ENCODE peak calls at places on chromosomes 7 and 10, in four cellular contexts. S is HL-60, D is GM12878, Z is K562. W is an unnamed sample.

GRCh38 chr10:93915603-93916002 is 21.8 kb downstream of the SLC35G1 start:
- DNase-seq in D (no peak), Z (no peak), S (no peak), W (no peak)

GRCh38 chr7:68800316-68800715 is 798.0 kb upstream of the AUTS2 start:
- DNase-seq in Z (no peak), S (no peak), D (no peak), W (no peak)

GRCh38 chr10:47330804-47331203 is 8.6 kb downstream of the GDF2 start:
- DNase-seq in S (no peak), Z (no peak), D (no peak), W (no peak)

GRCh38 chr10:30537586-30537985 is 92.0 kb downstream of the LYZL2 start:
- DNase-seq in D (no peak), Z (no peak), S (no peak), W (no peak)

GRCh38 chr10:22927661-22928403 is at the start of gene ARMC3:
- DNase-seq in D (no peak), Z (peak), S (peak), W (peak)

GRCh38 chr10:122560279-122560804 is at the start of gene DMBT1:
- DNase-seq in S (no peak), Z (no peak), D (no peak), W (no peak)

GRCh38 chr10:46234026-46234425 is 52.8 kb upstream of the ANTXRL start:
- DNase-seq in S (no peak), D (no peak), Z (no peak), W (no peak)

GRCh38 chr10:95728535-95728934 is 27.4 kb upstream of the ENTPD1 start:
- DNase-seq in D (no peak), Z (no peak), S (peak), W (no peak)

GRCh38 chr10:79103585-79103984 is 34.8 kb downstream of the ZMIZ1 start:
- DNase-seq in Z (no peak), S (no peak), D (no peak), W (no peak)

GRCh38 chr7:27146491-27147210 is 923 bp downstream of the HOXA6 start:
- DNase-seq in S (no peak), D (no peak), Z (no peak), W (no peak)

GRCh38 chr7:112079671-112080070 is 126.5 kb downstream of the DOCK4 start:
- DNase-seq in Z (no peak), D (no peak), S (no peak), W (no peak)

GRCh38 chr7:152523916-152524315 is 88.1 kb upstream of the KMT2C start:
- DNase-seq in S (no peak), Z (no peak), D (no peak), W (no peak)

GRCh38 chr10:102604379-102604960 is 39.8 kb upstream of the TRIM8 start:
- DNase-seq in S (no peak), D (no peak), Z (no peak), W (no peak)

GRCh38 chr10:57657164-57657765 is 610.4 kb downstream of the IPMK start:
- DNase-seq in Z (peak), S (peak), D (no peak), W (no peak)

GRCh38 chr10:109912335-109913282 is 10.7 kb downstream of the XPNPEP1 start:
- DNase-seq in D (peak), S (no peak), Z (no peak), W (no peak)

GRCh38 chr7:56062382-56062781 is 1.7 kb upstream of the SUMF2 start:
- DNase-seq in Z (no peak), D (no peak), S (no peak), W (no peak)

GRCh38 chr7:41637051-41637450 is 65.8 kb downstream of the INHBA start:
- DNase-seq in Z (no peak), D (no peak), S (no peak), W (no peak)

GRCh38 chr10:17365402-17365801 is 89.0 kb downstream of the ST8SIA6 start:
- DNase-seq in D (no peak), S (no peak), Z (no peak), W (no peak)

GRCh38 chr7:117559391-117559790 is 79.6 kb downstream of the CFTR start:
- DNase-seq in D (no peak), S (no peak), Z (no peak), W (no peak)

GRCh38 chr7:92705831-92706230 is 115.6 kb upstream of the FAM133B start:
- DNase-seq in S (no peak), Z (no peak), D (no peak), W (no peak)

GRCh38 chr7:7292608-7293007 is 110.3 kb downstream of the C1GALT1 start:
- DNase-seq in D (no peak), S (no peak), Z (no peak), W (no peak)

GRCh38 chr7:47423196-47423595 is 158.7 kb downstream of the TNS3 start:
- DNase-seq in S (no peak), D (no peak), Z (no peak), W (no peak)

GRCh38 chr10:6649903-6650302 is 69.8 kb upstream of the PRKCQ start:
- DNase-seq in Z (no peak), D (no peak), S (no peak), W (no peak)

GRCh38 chr10:61023053-61023452 is 79.1 kb upstream of the RHOBTB1 start:
- DNase-seq in Z (no peak), D (no peak), S (no peak), W (no peak)

GRCh38 chr7:101870361-101871062 is 53.1 kb downstream of the CUX1 start:
- DNase-seq in D (no peak), S (no peak), Z (peak), W (no peak)

GRCh38 chr7:106986450-106986977 is 58.0 kb upstream of the PRKAR2B start:
- DNase-seq in D (no peak), S (no peak), Z (peak), W (no peak)

GRCh38 chr10:17479015-17479615 is 24.7 kb upstream of the ST8SIA6 start:
- DNase-seq in S (no peak), D (no peak), Z (no peak), W (no peak)

GRCh38 chr7:124155400-124156022 is 122.6 kb upstream of the TMEM229A start:
- DNase-seq in Z (no peak), S (no peak), D (no peak), W (no peak)

GRCh38 chr7:123355576-123356195 is 155.9 kb upstream of the SLC13A1 start:
- DNase-seq in Z (no peak), D (no peak), S (no peak), W (no peak)

GRCh38 chr10:74953214-74953613 is 126.8 kb downstream of the KAT6B start:
- DNase-seq in Z (no peak), D (no peak), S (no peak), W (no peak)

GRCh38 chr7:47557317-47557985 is 24.5 kb downstream of the TNS3 start:
- DNase-seq in Z (no peak), D (no peak), S (no peak), W (no peak)

GRCh38 chr7:16178069-16178468 is 243.3 kb downstream of the CRPPA start:
- DNase-seq in S (no peak), D (no peak), Z (no peak), W (no peak)

GRCh38 chr7:33981686-33982424 is 76.5 kb downstream of the BMPER start:
- DNase-seq in D (no peak), S (no peak), Z (no peak), W (no peak)

GRCh38 chr7:113197274-113197673 is 78.9 kb upstream of the SMIM30 start:
- DNase-seq in Z (no peak), D (no peak), S (no peak), W (no peak)

GRCh38 chr10:71085689-71086438 is 126.5 kb upstream of the UNC5B start:
- DNase-seq in Z (no peak), D (no peak), S (no peak), W (no peak)

GRCh38 chr10:88926484-88927249 is 25.9 kb downstream of the ACTA2 start:
- DNase-seq in S (peak), D (no peak), Z (no peak), W (no peak)

GRCh38 chr7:28623863-28624262 is 211.5 kb downstream of the CREB5 start:
- DNase-seq in Z (no peak), S (no peak), D (no peak), W (no peak)

DNA sequence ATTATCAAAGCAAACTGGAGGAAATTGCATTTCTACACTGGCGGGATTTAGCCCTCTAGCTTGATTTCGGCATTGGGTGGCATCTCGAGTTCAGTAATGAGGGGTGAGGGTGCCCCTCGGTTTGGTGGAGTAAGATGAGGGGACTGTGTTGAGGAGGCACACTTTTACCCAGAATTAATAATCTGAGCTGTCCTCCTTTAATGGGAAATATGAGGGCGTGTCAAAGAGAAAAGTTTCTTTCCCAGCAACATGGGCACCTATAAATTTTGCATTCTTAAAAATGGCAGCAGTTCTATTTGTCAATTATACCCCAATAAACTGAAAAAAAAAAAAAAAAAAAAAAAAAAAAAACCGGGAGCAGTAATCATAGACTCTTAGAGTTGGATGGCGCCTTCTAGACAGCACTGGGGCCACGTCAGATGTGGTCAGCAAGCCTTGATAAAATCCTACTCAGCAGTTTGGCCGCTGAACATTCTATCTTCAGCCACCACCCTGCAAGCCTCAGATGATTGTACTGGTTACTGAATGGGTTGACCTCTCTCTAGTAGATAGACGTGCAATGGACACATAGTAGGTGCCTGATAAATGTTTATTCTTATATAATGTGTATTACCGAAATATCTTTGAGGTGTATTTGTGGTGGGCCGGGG is 931 bp downstream of the PAPSS2 start:
- DNase-seq in D (no peak), S (no peak), Z (peak), W (no peak)
- TF ChIP-seq SPI1 in D (no peak), S (no peak), Z (no peak), W (no peak)

GRCh38 chr10:77074104-77074638 is 563.4 kb downstream of the KCNMA1 start:
- DNase-seq in Z (no peak), D (no peak), S (no peak), W (no peak)
- TF ChIP-seq POLR2AphosphoS5 in Z (no peak), D (no peak), S (no peak), W (no peak)

GRCh38 chr7:11527707-11528106 is 304.3 kb downstream of the THSD7A start:
- DNase-seq in D (no peak), S (no peak), Z (no peak), W (no peak)

GRCh38 chr7:11529382-11529781 is 302.6 kb downstream of the THSD7A start:
- DNase-seq in Z (no peak), D (no peak), S (no peak), W (no peak)

GRCh38 chr7:11538751-11539299 is 293.2 kb downstream of the THSD7A start:
- DNase-seq in Z (no peak), S (no peak), D (no peak), W (no peak)

GRCh38 chr7:11533229-11533820 is 298.7 kb downstream of the THSD7A start:
- DNase-seq in S (no peak), D (no peak), Z (no peak), W (no peak)
- TF ChIP-seq SPI1 in S (no peak), D (no peak), Z (no peak), W (no peak)

GRCh38 chr10:50560370-50560769 is 63.4 kb downstream of the SGMS1 start:
- DNase-seq in D (no peak), Z (no peak), S (no peak), W (no peak)

GRCh38 chr10:50557130-50557682 is 66.5 kb downstream of the SGMS1 start:
- DNase-seq in D (no peak), S (no peak), Z (no peak), W (no peak)

GRCh38 chr10:50561266-50561665 is 62.5 kb downstream of the SGMS1 start:
- DNase-seq in D (no peak), Z (no peak), S (no peak), W (no peak)

GRCh38 chr10:50556238-50557120 is 67.3 kb downstream of the SGMS1 start:
- DNase-seq in S (no peak), Z (no peak), D (no peak), W (no peak)

GRCh38 chr10:50558368-50558767 is 65.4 kb downstream of the SGMS1 start:
- DNase-seq in D (no peak), S (no peak), Z (no peak), W (no peak)
- TF ChIP-seq POLR2AphosphoS5 in D (no peak), S (no peak), Z (no peak), W (no peak)

GRCh38 chr10:45063605-45064231 is 63.0 kb downstream of the ZNF22 start:
- DNase-seq in Z (no peak), D (no peak), S (peak), W (no peak)
- TF ChIP-seq SPI1 in Z (no peak), D (no peak), S (peak), W (no peak)

GRCh38 chr10:69801094-69801433 is 642 bp upstream of the COL13A1 start:
- DNase-seq in Z (peak), S (peak), D (no peak), W (peak)

GRCh38 chr10:69800109-69800508 is 1.6 kb upstream of the COL13A1 start:
- DNase-seq in S (peak), Z (peak), D (no peak), W (no peak)

GRCh38 chr10:69802424-69803161 is 887 bp downstream of the COL13A1 start:
- DNase-seq in D (no peak), Z (no peak), S (no peak), W (no peak)

GRCh38 chr10:69800665-69801064 is 1.0 kb upstream of the COL13A1 start:
- DNase-seq in D (no peak), S (no peak), Z (no peak), W (no peak)

DNA sequence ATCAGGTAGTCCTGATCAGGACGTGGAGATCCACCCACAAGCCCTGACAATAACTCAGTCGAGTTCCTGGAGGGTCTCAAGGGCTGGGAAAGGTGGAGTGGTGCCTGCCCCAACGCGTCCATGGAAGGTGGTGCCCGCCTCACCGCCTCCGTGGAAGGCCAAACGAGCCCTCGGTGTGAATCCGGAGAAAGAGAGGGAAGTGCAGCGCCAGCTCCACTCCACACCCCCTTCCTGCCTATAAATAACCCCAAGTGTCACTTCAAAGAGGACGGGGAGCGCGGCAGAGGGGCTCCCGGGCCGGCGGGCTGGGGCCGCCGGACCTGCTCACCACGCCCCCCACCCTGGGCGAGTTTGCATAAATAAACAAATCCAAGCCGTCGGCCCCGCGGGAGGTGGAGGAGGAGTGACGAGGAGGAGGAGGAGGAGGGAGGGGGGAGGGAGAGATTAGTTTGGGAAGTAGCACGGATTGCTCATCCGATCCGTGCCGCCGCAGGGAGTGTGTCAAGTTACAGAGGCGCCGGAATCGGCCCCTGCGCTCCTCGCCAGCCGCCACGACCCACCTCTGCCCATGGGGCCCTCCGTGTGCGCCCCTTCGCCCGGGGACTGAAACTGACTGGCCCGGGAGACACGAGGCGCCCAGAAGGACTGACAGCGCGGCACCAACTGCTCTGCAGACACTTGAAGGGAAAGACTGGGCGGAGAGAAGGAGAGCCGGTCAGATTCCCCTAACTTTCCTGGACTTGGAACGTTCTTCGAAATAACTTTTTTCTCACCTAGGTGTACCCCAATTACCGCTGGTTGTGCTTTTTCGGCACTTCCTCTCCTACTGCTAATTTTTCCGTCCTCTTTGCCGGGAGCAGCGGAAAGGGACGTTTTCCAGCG is at the start of gene COL13A1:
- DNase-seq in Z (peak), S (no peak), D (no peak), W (peak)
- TF ChIP-seq POLR2AphosphoS5 in Z (no peak), S (no peak), D (no peak), W (no peak)

W was measured in GM12891.